ENCODE peak calls at places on chromosome 9, in ten cellular contexts. J is astrocyte of the spinal cord, T is cardiac muscle cell, W is cardiac fibroblast, V is A549, B is transverse colon, R is choroid plexus epithelial cell, C is fibroblast of the aortic adventitia, A is pancreas, H is sigmoid colon. I is an unnamed sample.

GRCh38 chr9:111853450-111853827 is 43.2 kb upstream of the UGCG start:
- DNase-seq in R (no peak), H (no peak), J (no peak), W (no peak), V (no peak), C (no peak), B (no peak), T (no peak), A (no peak), I (no peak)

GRCh38 chr9:85514256-85514655 is 227.5 kb downstream of the AGTPBP1 start:
- DNase-seq in H (no peak), C (no peak), R (peak; percentile 70), T (no peak), A (no peak), W (no peak), V (no peak), J (peak; percentile 15), B (no peak), I (no peak)

GRCh38 chr9:90836396-90837080 is 34.9 kb downstream of the SYK start:
- DNase-seq in A (no peak), J (no peak), W (no peak), R (peak; percentile 1), H (no peak), V (no peak), C (no peak), T (no peak), B (no peak), I (peak; percentile 1)

GRCh38 chr9:95076696-95077052 is 240.8 kb downstream of the FANCC start:
- DNase-seq in C (no peak), V (no peak), A (no peak), R (no peak), H (no peak), J (no peak), B (no peak), T (no peak), W (no peak), I (no peak)

GRCh38 chr9:27529316-27530278 is at the start of gene MOB3B:
- DNase-seq in J (peak; percentile 69), C (peak; percentile 56), T (peak; percentile 77), R (peak; percentile 76), H (peak; percentile 91), W (peak; percentile 63), V (peak; percentile 76), B (peak; percentile 88), A (peak; percentile 69), I (peak; percentile 72)

GRCh38 chr9:89919171-89919681 is 314.4 kb downstream of the GADD45G start:
- DNase-seq in J (no peak), W (no peak), R (no peak), T (peak; percentile 13), V (no peak), C (no peak), A (peak; percentile 50), B (peak; percentile 60), H (no peak), I (peak; percentile 32)

GRCh38 chr9:131621551-131622321 is 76.4 kb downstream of the PRRT1B start:
- DNase-seq in J (no peak), A (no peak), H (no peak), W (no peak), V (no peak), B (peak; percentile 49), T (no peak), C (no peak), R (no peak), I (no peak)

GRCh38 chr9:125904155-125904841 is 157.1 kb downstream of the PBX3 start:
- DNase-seq in B (no peak), A (no peak), V (no peak), H (no peak), C (peak; percentile 19), T (no peak), J (no peak), W (no peak), R (peak; percentile 26), I (peak; percentile 25)

DNA sequence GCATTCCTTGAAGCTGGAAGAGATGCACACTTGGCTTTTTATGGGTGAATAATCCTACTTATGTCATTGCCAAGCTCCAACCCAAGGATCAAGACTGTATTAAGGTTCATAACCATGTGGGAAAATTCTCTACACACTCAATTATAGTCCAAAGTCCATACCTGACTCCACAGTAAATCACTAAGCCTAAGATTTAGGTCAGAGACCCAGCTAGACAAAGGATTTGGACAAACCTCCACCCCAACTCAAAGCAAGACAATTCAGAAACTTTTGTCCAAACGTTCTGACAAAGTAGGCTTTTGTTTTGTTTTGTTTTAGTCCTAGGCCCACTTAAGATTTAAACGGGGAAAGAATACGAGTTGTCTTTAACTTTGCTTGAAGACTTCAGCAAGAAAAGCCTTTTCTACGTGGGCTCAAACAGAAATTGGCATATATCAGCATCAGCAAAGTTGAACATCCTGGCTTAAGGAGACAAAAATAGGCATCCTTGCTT is 1.7 kb downstream of the MEGF9 start:
- DNase-seq in A (no peak), B (no peak), C (no peak), T (no peak), V (no peak), W (no peak), J (no peak), H (no peak), R (no peak), I (no peak)
- H3K4me3 ChIP-seq in A (no peak overlapping the region), B (no peak overlapping the region), C (peak overlapping the region; percentile 81), T (no peak overlapping the region), V (peak overlapping the region; percentile 86), W (peak overlapping the region; percentile 78), J (peak overlapping the region; percentile 68), H (peak overlapping the region; percentile 95), R (peak overlapping the region; percentile 79), I (peak overlapping the region; percentile 68)

GRCh38 chr9:28946648-28947047 is 1373.4 kb upstream of the C9orf72 start:
- DNase-seq in W (no peak), H (no peak), C (no peak), R (no peak), B (no peak), V (no peak), J (no peak), T (no peak), A (no peak), I (no peak)

GRCh38 chr9:28956111-28956880 is 1383.0 kb upstream of the C9orf72 start:
- DNase-seq in T (no peak), H (no peak), R (no peak), V (no peak), J (no peak), A (no peak), B (no peak), C (no peak), W (peak; percentile 1), I (no peak)

DNA sequence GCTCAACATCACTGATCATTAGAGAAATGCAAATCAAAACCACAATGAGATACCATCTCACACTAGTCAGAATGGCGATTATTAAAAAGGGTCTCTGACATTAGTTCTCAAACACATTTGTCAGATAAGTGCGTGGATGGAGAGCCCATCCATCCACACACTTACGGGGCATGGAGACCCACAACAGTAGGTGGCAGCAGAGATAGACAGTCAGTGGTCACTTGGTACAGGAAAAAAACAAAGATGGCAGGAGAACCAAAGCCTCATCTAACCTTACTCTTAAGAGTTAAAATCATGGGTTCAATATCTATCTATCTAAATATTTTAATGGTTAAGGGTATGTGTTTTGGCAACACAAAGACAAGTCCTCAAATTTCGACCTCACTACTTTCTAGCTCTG is 1378.7 kb upstream of the C9orf72 start:
- DNase-seq in T (no peak), R (peak; percentile 38), W (peak; percentile 14), V (no peak), B (no peak), A (no peak), C (peak; percentile 9), J (peak; percentile 1), H (no peak), I (peak; percentile 21)
- TF ChIP-seq CTCF in T (no peak), R (peak; percentile 67), W (peak; percentile 30), V (no peak), B (no peak), A (no peak), C (peak; percentile 32), J (peak; percentile 35), H (no peak), I (peak; percentile 64)

DNA sequence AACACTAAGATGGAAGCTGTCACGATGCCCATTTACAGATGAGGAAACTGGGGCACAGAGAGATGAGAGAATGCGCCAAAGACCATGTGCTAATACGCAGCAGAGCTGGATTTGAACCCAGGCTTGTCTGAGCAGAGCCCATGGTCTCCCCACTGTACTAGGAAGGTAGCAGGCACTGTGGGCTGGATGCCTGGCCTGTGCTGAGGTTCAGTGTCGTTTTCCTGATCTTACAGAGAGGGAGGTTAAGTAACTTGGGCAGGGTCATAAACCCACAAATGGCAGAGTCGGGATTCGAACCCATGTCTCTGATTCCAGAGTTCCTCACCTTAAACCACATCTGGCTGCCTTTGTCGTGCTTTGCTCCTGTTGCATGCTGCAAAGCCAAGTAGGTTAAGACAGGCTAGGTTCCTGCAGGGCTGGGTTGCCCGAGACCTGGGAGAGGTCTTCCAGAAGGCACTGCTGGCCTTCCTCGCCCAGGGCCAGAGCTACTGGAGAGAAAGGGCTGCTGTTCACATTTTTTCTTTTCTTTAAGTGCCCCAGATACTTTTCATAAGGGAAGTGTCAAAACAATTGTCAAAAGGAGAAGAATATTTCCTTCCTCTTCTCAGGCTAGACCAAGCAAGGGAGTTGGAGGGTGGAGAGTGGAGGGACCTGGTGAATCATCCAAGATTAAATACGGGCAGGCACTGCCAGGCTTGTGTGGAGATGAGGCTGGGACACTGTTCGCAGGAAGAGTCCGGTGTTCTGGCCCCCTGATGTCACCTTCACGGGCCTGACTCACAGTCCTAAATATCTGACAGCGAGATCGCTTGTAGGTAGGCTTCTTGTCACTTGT is 3.2 kb downstream of the NEK6 start:
- DNase-seq in R (peak; percentile 71), H (no peak), W (peak; percentile 72), A (no peak), T (peak; percentile 80), B (peak; percentile 57), C (peak; percentile 82), V (peak; percentile 67), J (peak; percentile 73), I (peak; percentile 85)
- H3K4me3 ChIP-seq in R (peak overlapping the region; percentile 33), H (no peak overlapping the region), W (peak overlapping the region; percentile 37), A (no peak overlapping the region), T (no peak overlapping the region), B (no peak overlapping the region), C (peak overlapping the region; percentile 58), V (no peak overlapping the region), J (peak overlapping the region; percentile 28), I (peak overlapping the region; percentile 44)

GRCh38 chr9:17907780-17908513 is 329.1 kb downstream of the SH3GL2 start:
- DNase-seq in T (peak; percentile 64), J (no peak), V (no peak), B (peak; percentile 22), W (no peak), C (peak; percentile 3), R (no peak), H (no peak), A (no peak), I (no peak)

GRCh38 chr9:17906841-17907779 is 328.2 kb downstream of the SH3GL2 start:
- DNase-seq in H (no peak), A (no peak), V (no peak), B (peak; percentile 60), C (no peak), J (no peak), T (peak; percentile 7), W (no peak), R (no peak), I (no peak)

GRCh38 chr9:17906204-17906840 is 327.5 kb downstream of the SH3GL2 start:
- DNase-seq in B (peak; percentile 59), W (peak; percentile 3), T (peak; percentile 27), C (no peak), J (no peak), V (no peak), H (peak; percentile 59), R (no peak), A (no peak), I (no peak)

GRCh38 chr9:17900604-17901003 is 321.7 kb downstream of the SH3GL2 start:
- DNase-seq in B (no peak), J (no peak), T (peak; percentile 6), C (no peak), H (no peak), A (no peak), W (no peak), R (no peak), V (no peak), I (peak; percentile 38)

GRCh38 chr9:17905356-17906203 is 326.7 kb downstream of the SH3GL2 start:
- DNase-seq in B (no peak), A (no peak), J (no peak), T (peak; percentile 6), C (no peak), W (no peak), H (no peak), R (no peak), V (no peak), I (no peak)
- TF ChIP-seq CTCF in B (no peak), A (no peak), J (no peak), T (no peak), C (no peak), W (no peak), H (no peak), R (no peak), V (no peak), I (no peak)